ENCODE peak calls at places on chromosomes 12 and 14, in nine cellular contexts. One of them, this sample, is unnamed.

GRCh38 chr12:18747960-18748359 is 10.0 kb downstream of the CAPZA3 start:
- DNase-seq in IMR-90: peak
- DNase-seq in A549: no peak
- DNase-seq in neural progenitor cell: no peak
- DNase-seq in stomach: no peak
- DNase-seq in PC-3: peak
- DNase-seq in cardiac muscle cell: peak
- DNase-seq in SK-N-SH: no peak
- DNase-seq in brain microvascular endothelial cell: peak
- DNase-seq in this sample: peak

GRCh38 chr12:21984375-21984774 is 43.1 kb upstream of the ABCC9 start:
- DNase-seq in IMR-90: no peak
- DNase-seq in A549: no peak
- DNase-seq in neural progenitor cell: no peak
- DNase-seq in stomach: no peak
- DNase-seq in PC-3: no peak
- DNase-seq in cardiac muscle cell: no peak
- DNase-seq in SK-N-SH: no peak
- DNase-seq in brain microvascular endothelial cell: no peak
- DNase-seq in this sample: no peak

GRCh38 chr14:33271216-33271615 is 332.5 kb downstream of the NPAS3 start:
- DNase-seq in IMR-90: no peak
- DNase-seq in A549: no peak
- DNase-seq in neural progenitor cell: no peak
- DNase-seq in stomach: no peak
- DNase-seq in PC-3: no peak
- DNase-seq in cardiac muscle cell: no peak
- DNase-seq in SK-N-SH: no peak
- DNase-seq in brain microvascular endothelial cell: peak
- DNase-seq in this sample: no peak

GRCh38 chr14:21917699-21918436 is 244.2 kb upstream of the OR4E1 start:
- DNase-seq in IMR-90: peak
- DNase-seq in A549: peak
- DNase-seq in neural progenitor cell: peak
- DNase-seq in stomach: peak
- DNase-seq in PC-3: peak
- DNase-seq in cardiac muscle cell: peak
- DNase-seq in SK-N-SH: peak
- DNase-seq in brain microvascular endothelial cell: peak
- DNase-seq in this sample: peak

GRCh38 chr14:73977896-73978295 is 27.8 kb downstream of the COQ6 start:
- DNase-seq in IMR-90: peak
- DNase-seq in A549: no peak
- DNase-seq in neural progenitor cell: no peak
- DNase-seq in stomach: no peak
- DNase-seq in PC-3: peak
- DNase-seq in cardiac muscle cell: no peak
- DNase-seq in SK-N-SH: no peak
- DNase-seq in brain microvascular endothelial cell: peak
- DNase-seq in this sample: no peak

GRCh38 chr12:106078358-106079025 is 60.3 kb downstream of the NUAK1 start:
- DNase-seq in IMR-90: peak
- DNase-seq in A549: peak
- DNase-seq in neural progenitor cell: no peak
- DNase-seq in stomach: no peak
- DNase-seq in PC-3: peak
- DNase-seq in cardiac muscle cell: no peak
- DNase-seq in SK-N-SH: no peak
- DNase-seq in brain microvascular endothelial cell: peak
- DNase-seq in this sample: peak

GRCh38 chr12:119780786-119781434 is 96.2 kb downstream of the CIT start:
- DNase-seq in IMR-90: peak
- DNase-seq in A549: peak
- DNase-seq in neural progenitor cell: peak
- DNase-seq in stomach: peak
- DNase-seq in PC-3: peak
- DNase-seq in cardiac muscle cell: peak
- DNase-seq in SK-N-SH: peak
- DNase-seq in brain microvascular endothelial cell: peak
- DNase-seq in this sample: peak

GRCh38 chr14:21326972-21327371 is 47.1 kb downstream of the RPGRIP1 start:
- DNase-seq in IMR-90: no peak
- DNase-seq in A549: peak
- DNase-seq in neural progenitor cell: no peak
- DNase-seq in stomach: no peak
- DNase-seq in PC-3: no peak
- DNase-seq in cardiac muscle cell: no peak
- DNase-seq in SK-N-SH: no peak
- DNase-seq in brain microvascular endothelial cell: no peak
- DNase-seq in this sample: no peak

GRCh38 chr12:85527192-85527591 is 247.2 kb downstream of the ALX1 start:
- DNase-seq in IMR-90: no peak
- DNase-seq in A549: no peak
- DNase-seq in neural progenitor cell: no peak
- DNase-seq in stomach: no peak
- DNase-seq in PC-3: no peak
- DNase-seq in cardiac muscle cell: no peak
- DNase-seq in SK-N-SH: no peak
- DNase-seq in brain microvascular endothelial cell: no peak
- DNase-seq in this sample: no peak

GRCh38 chr12:92055877-92056276 is 89.8 kb downstream of the BTG1 start:
- DNase-seq in IMR-90: no peak
- DNase-seq in A549: no peak
- DNase-seq in neural progenitor cell: no peak
- DNase-seq in stomach: peak
- DNase-seq in PC-3: peak
- DNase-seq in cardiac muscle cell: no peak
- DNase-seq in SK-N-SH: no peak
- DNase-seq in brain microvascular endothelial cell: no peak
- DNase-seq in this sample: no peak

GRCh38 chr12:92061061-92061460 is 84.6 kb downstream of the BTG1 start:
- DNase-seq in IMR-90: no peak
- DNase-seq in A549: no peak
- DNase-seq in neural progenitor cell: no peak
- DNase-seq in stomach: no peak
- DNase-seq in PC-3: no peak
- DNase-seq in cardiac muscle cell: no peak
- DNase-seq in SK-N-SH: no peak
- DNase-seq in brain microvascular endothelial cell: no peak
- DNase-seq in this sample: no peak

GRCh38 chr12:92056290-92056689 is 89.4 kb downstream of the BTG1 start:
- DNase-seq in IMR-90: no peak
- DNase-seq in A549: no peak
- DNase-seq in neural progenitor cell: no peak
- DNase-seq in stomach: no peak
- DNase-seq in PC-3: peak
- DNase-seq in cardiac muscle cell: no peak
- DNase-seq in SK-N-SH: no peak
- DNase-seq in brain microvascular endothelial cell: no peak
- DNase-seq in this sample: no peak

GRCh38 chr12:92059976-92060375 is 85.7 kb downstream of the BTG1 start:
- DNase-seq in IMR-90: peak
- DNase-seq in A549: no peak
- DNase-seq in neural progenitor cell: no peak
- DNase-seq in stomach: no peak
- DNase-seq in PC-3: peak
- DNase-seq in cardiac muscle cell: no peak
- DNase-seq in SK-N-SH: no peak
- DNase-seq in brain microvascular endothelial cell: peak
- DNase-seq in this sample: no peak

DNA sequence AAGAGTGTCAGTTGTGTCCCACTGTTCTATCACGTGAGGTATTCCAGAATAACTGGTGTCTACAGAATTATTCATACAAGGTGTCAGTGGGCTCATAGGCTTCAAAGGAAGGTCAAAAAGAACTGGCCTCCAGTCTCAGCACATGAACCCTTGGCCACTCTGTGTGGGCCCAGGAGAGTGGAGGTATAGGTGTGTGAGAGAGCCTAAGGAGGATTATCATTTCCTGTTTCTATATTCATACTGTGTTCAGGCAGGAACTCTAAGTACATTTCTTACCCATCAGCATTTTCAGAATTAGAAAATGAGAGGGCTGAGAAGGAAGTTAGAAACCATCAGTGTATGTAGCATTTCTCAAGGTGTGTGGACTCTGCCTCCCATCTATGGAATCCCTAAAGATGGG is 87.0 kb downstream of the BTG1 start:
- DNase-seq in IMR-90: no peak
- DNase-seq in A549: no peak
- DNase-seq in neural progenitor cell: no peak
- DNase-seq in stomach: no peak
- DNase-seq in PC-3: no peak
- DNase-seq in cardiac muscle cell: no peak
- DNase-seq in SK-N-SH: no peak
- DNase-seq in brain microvascular endothelial cell: no peak
- DNase-seq in this sample: no peak
- H3K27ac ChIP-seq in IMR-90: no peak
- H3K27ac ChIP-seq in A549: no peak
- H3K27ac ChIP-seq in neural progenitor cell: no peak
- H3K27ac ChIP-seq in stomach: no peak
- H3K27ac ChIP-seq in PC-3: no peak
- H3K27ac ChIP-seq in cardiac muscle cell: no peak
- H3K27ac ChIP-seq in SK-N-SH: no peak
- H3K27ac ChIP-seq in brain microvascular endothelial cell: no peak
- H3K27ac ChIP-seq in this sample: no peak

GRCh38 chr14:64879635-64880381 is at the start of gene SPTB:
- DNase-seq in IMR-90: no peak
- DNase-seq in A549: no peak
- DNase-seq in neural progenitor cell: peak
- DNase-seq in stomach: peak
- DNase-seq in PC-3: peak
- DNase-seq in cardiac muscle cell: peak
- DNase-seq in SK-N-SH: peak
- DNase-seq in brain microvascular endothelial cell: no peak
- DNase-seq in this sample: no peak
- H3K27ac ChIP-seq in IMR-90: no peak
- H3K27ac ChIP-seq in A549: peak
- H3K27ac ChIP-seq in neural progenitor cell: no peak
- H3K27ac ChIP-seq in stomach: peak
- H3K27ac ChIP-seq in PC-3: no peak
- H3K27ac ChIP-seq in cardiac muscle cell: no peak
- H3K27ac ChIP-seq in SK-N-SH: no peak
- H3K27ac ChIP-seq in brain microvascular endothelial cell: no peak
- H3K27ac ChIP-seq in this sample: no peak

DNA sequence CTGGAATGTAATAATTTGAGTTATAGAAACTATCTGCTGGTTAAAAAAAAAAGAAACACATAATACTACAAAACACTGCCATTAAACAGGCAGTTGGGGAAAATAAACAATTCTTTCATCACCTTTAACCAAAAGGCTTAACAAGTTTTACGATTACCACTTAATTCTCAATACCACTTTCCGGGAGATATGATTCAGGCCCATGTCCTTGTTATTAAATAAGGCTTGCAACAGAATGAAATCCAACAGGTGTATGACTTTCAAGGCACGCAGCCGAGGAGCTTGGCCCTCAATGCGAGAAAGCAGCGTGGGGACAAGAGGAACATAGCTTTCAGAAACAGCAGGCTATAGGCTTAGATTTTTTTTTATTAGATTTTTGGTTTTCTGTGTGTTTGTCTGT is 5.6 kb upstream of the GLRX5 start:
- DNase-seq in IMR-90: no peak
- DNase-seq in A549: no peak
- DNase-seq in neural progenitor cell: no peak
- DNase-seq in stomach: no peak
- DNase-seq in PC-3: no peak
- DNase-seq in cardiac muscle cell: no peak
- DNase-seq in SK-N-SH: no peak
- DNase-seq in brain microvascular endothelial cell: no peak
- DNase-seq in this sample: no peak
- H3K27ac ChIP-seq in IMR-90: no peak
- H3K27ac ChIP-seq in A549: no peak
- H3K27ac ChIP-seq in neural progenitor cell: no peak
- H3K27ac ChIP-seq in stomach: no peak
- H3K27ac ChIP-seq in PC-3: no peak
- H3K27ac ChIP-seq in cardiac muscle cell: no peak
- H3K27ac ChIP-seq in SK-N-SH: peak
- H3K27ac ChIP-seq in brain microvascular endothelial cell: no peak
- H3K27ac ChIP-seq in this sample: no peak

GRCh38 chr12:32471601-32472001 is 72.2 kb downstream of the FGD4 start:
- DNase-seq in IMR-90: peak
- DNase-seq in A549: no peak
- DNase-seq in neural progenitor cell: no peak
- DNase-seq in stomach: no peak
- DNase-seq in PC-3: peak
- DNase-seq in cardiac muscle cell: no peak
- DNase-seq in SK-N-SH: no peak
- DNase-seq in brain microvascular endothelial cell: no peak
- DNase-seq in this sample: no peak

GRCh38 chr12:32466187-32466586 is 66.8 kb downstream of the FGD4 start:
- DNase-seq in IMR-90: no peak
- DNase-seq in A549: no peak
- DNase-seq in neural progenitor cell: no peak
- DNase-seq in stomach: no peak
- DNase-seq in PC-3: no peak
- DNase-seq in cardiac muscle cell: no peak
- DNase-seq in SK-N-SH: no peak
- DNase-seq in brain microvascular endothelial cell: no peak
- DNase-seq in this sample: no peak

GRCh38 chr12:32470936-32471335 is 71.6 kb downstream of the FGD4 start:
- DNase-seq in IMR-90: no peak
- DNase-seq in A549: no peak
- DNase-seq in neural progenitor cell: no peak
- DNase-seq in stomach: no peak
- DNase-seq in PC-3: no peak
- DNase-seq in cardiac muscle cell: no peak
- DNase-seq in SK-N-SH: no peak
- DNase-seq in brain microvascular endothelial cell: no peak
- DNase-seq in this sample: no peak

GRCh38 chr12:32466986-32467711 is 67.8 kb downstream of the FGD4 start:
- DNase-seq in IMR-90: no peak
- DNase-seq in A549: no peak
- DNase-seq in neural progenitor cell: no peak
- DNase-seq in stomach: no peak
- DNase-seq in PC-3: no peak
- DNase-seq in cardiac muscle cell: no peak
- DNase-seq in SK-N-SH: no peak
- DNase-seq in brain microvascular endothelial cell: no peak
- DNase-seq in this sample: no peak

DNA sequence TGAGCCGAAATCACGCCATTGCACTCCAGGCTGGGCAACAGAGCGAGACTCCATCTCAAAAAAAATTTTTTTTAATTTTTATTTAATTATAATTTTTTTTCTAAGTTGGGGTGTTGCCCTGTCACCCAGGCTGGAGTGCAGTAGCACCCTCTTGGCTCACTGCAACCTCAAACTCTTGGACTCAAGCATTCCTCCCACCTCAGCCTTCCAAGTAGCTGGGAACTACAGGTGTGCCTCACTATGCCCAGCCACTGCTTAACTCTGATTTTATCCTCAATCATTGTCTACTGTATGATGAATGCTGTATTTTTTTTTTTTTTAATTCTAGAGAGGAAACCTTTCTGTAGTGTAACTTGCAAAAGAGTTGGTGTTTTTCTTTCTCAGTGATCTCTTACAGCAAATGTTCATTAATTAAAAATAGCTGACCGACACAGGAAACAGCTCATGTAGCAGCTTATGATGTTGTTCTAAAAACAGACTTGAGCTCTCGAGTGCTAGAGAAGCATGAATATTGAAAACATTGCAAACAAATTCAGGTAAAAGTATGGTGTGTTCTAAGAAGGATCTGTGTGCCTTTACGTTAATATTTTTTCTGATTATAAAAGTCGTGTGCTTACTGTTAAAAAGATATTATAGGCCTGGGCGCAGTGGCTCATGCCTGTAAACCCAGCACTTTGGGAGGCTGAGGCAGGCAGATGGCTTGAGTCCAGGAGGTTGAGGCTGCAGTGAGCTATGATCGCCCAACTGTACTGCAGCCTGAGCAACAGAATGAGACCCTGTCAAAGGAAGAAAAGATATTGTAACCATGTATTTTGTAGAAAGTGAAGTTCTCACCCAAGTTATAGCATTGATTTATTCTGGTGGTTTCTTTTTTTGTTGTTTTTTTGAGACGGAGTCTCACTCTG is 68.9 kb downstream of the FGD4 start:
- DNase-seq in IMR-90: no peak
- DNase-seq in A549: no peak
- DNase-seq in neural progenitor cell: no peak
- DNase-seq in stomach: no peak
- DNase-seq in PC-3: no peak
- DNase-seq in cardiac muscle cell: no peak
- DNase-seq in SK-N-SH: no peak
- DNase-seq in brain microvascular endothelial cell: no peak
- DNase-seq in this sample: no peak
- H3K27ac ChIP-seq in IMR-90: no peak
- H3K27ac ChIP-seq in A549: no peak
- H3K27ac ChIP-seq in neural progenitor cell: no peak
- H3K27ac ChIP-seq in stomach: peak
- H3K27ac ChIP-seq in PC-3: no peak
- H3K27ac ChIP-seq in cardiac muscle cell: no peak
- H3K27ac ChIP-seq in SK-N-SH: no peak
- H3K27ac ChIP-seq in brain microvascular endothelial cell: no peak
- H3K27ac ChIP-seq in this sample: no peak

This sample was measured in SJSA1.